ENCODE peak calls at places on chromosomes 2 and 18, in eight cellular contexts. N, Z, B, K, W, L, E and P are unnamed samples. For H3K4me1 and H3K9me3, the result is how much of the 10 kb centered on the place peaks cover.

GRCh38 chr2:238973038-238973772 is 125.3 kb downstream of the TWIST2 start:
- DNase-seq in Z (peak), N (no peak), L (no peak), K (no peak), B (no peak), E (no peak), W (no peak), P (no peak)

GRCh38 chr2:88575051-88575450 is 52.2 kb downstream of the EIF2AK3 start:
- DNase-seq in L (no peak), Z (no peak), N (no peak), E (no peak), K (no peak), W (no peak), B (no peak), P (no peak)

GRCh38 chr2:238938460-238939055 is 90.7 kb downstream of the TWIST2 start:
- DNase-seq in B (no peak), L (peak), E (peak), Z (peak), K (no peak), N (peak), W (peak), P (no peak)

GRCh38 chr2:47201224-47201623 is 46.1 kb upstream of the STPG4 start:
- DNase-seq in L (no peak), W (no peak), B (no peak), E (no peak), N (no peak), K (no peak), Z (peak), P (no peak)

GRCh38 chr2:74516070-74516633 is 1.9 kb downstream of the TLX2 start:
- DNase-seq in K (peak), Z (peak), E (peak), N (peak), W (peak), B (peak), L (peak), P (peak)

GRCh38 chr2:128306931-128307460 is 11.7 kb downstream of the HS6ST1 start:
- DNase-seq in Z (no peak), B (no peak), W (peak), K (peak), N (peak), E (peak), L (peak), P (no peak)

GRCh38 chr2:3203497-3204019 is 174.1 kb downstream of the EIPR1 start:
- DNase-seq in N (no peak), L (no peak), K (no peak), W (no peak), B (no peak), Z (no peak), E (no peak), P (no peak)

GRCh38 chr2:5121677-5122076 is 570.5 kb upstream of the SOX11 start:
- DNase-seq in K (no peak), Z (no peak), W (no peak), L (no peak), N (no peak), B (no peak), E (no peak), P (no peak)

GRCh38 chr2:189772212-189772611 is 9.6 kb upstream of the OSGEPL1 start:
- DNase-seq in E (no peak), Z (no peak), B (no peak), W (no peak), K (no peak), L (no peak), N (no peak), P (no peak)

GRCh38 chr2:8888963-8889362 is 51.5 kb upstream of the KIDINS220 start:
- DNase-seq in L (no peak), K (no peak), N (no peak), B (no peak), E (no peak), Z (no peak), W (no peak), P (no peak)

GRCh38 chr18:3819933-3820332 is 370.0 kb downstream of the TGIF1 start:
- DNase-seq in B (no peak), N (no peak), Z (no peak), E (no peak), L (no peak), W (no peak), K (no peak), P (no peak)

GRCh38 chr2:124049136-124049535 is 24.0 kb downstream of the CNTNAP5 start:
- DNase-seq in N (no peak), L (no peak), Z (no peak), B (no peak), W (no peak), K (no peak), E (no peak), P (no peak)

GRCh38 chr2:240168546-240169361 is 28.3 kb upstream of the OTOS start:
- DNase-seq in Z (no peak), N (no peak), B (no peak), W (peak), K (no peak), L (no peak), E (no peak), P (no peak)

GRCh38 chr2:158043181-158043948 is 58.3 kb upstream of the UPP2 start:
- DNase-seq in W (no peak), B (no peak), E (no peak), K (no peak), N (no peak), L (no peak), Z (no peak), P (no peak)

GRCh38 chr2:188785515-188785914 is 188.7 kb upstream of the COL3A1 start:
- DNase-seq in B (no peak), Z (peak), K (no peak), L (no peak), E (no peak), W (no peak), N (no peak), P (no peak)

GRCh38 chr2:46460241-46460921 is 19.0 kb upstream of the TMEM247 start:
- DNase-seq in W (peak), K (no peak), E (no peak), B (no peak), Z (peak), N (peak), L (peak), P (no peak)

GRCh38 chr18:48452863-48453323 is 43.7 kb upstream of the ZBTB7C start:
- DNase-seq in L (no peak), W (peak), K (no peak), Z (peak), N (peak), E (peak), B (no peak), P (no peak)

GRCh38 chr18:57438669-57439616 is 3.8 kb downstream of the ONECUT2 start:
- DNase-seq in Z (no peak), L (no peak), W (no peak), B (no peak), K (no peak), N (no peak), E (no peak), P (no peak)

GRCh38 chr2:236998758-236999157 is 86.9 kb upstream of the COPS8 start:
- DNase-seq in Z (no peak), K (no peak), E (no peak), L (no peak), B (no peak), N (peak), W (no peak), P (no peak)

GRCh38 chr2:40256008-40256407 is 195.9 kb downstream of the SLC8A1 start:
- DNase-seq in L (no peak), N (no peak), Z (no peak), E (no peak), K (no peak), B (no peak), W (no peak), P (no peak)

GRCh38 chr2:149538138-149538833 is 49.3 kb downstream of the MMADHC start:
- DNase-seq in W (no peak), L (no peak), N (no peak), B (no peak), Z (no peak), K (no peak), E (no peak), P (no peak)

GRCh38 chr2:171893824-171894611 is at the start of gene SLC25A12:
- DNase-seq in Z (peak), W (peak), B (peak), E (peak), N (peak), K (peak), L (peak), P (peak)

GRCh38 chr18:79026491-79026890 is 42.7 kb upstream of the ATP9B start:
- DNase-seq in N (no peak), W (no peak), Z (no peak), K (no peak), B (no peak), E (no peak), L (no peak), P (no peak)

GRCh38 chr2:241680827-241681599 is 5.6 kb downstream of the DTYMK start:
- DNase-seq in E (no peak), K (no peak), W (no peak), Z (peak), B (no peak), N (peak), L (no peak), P (no peak)

DNA sequence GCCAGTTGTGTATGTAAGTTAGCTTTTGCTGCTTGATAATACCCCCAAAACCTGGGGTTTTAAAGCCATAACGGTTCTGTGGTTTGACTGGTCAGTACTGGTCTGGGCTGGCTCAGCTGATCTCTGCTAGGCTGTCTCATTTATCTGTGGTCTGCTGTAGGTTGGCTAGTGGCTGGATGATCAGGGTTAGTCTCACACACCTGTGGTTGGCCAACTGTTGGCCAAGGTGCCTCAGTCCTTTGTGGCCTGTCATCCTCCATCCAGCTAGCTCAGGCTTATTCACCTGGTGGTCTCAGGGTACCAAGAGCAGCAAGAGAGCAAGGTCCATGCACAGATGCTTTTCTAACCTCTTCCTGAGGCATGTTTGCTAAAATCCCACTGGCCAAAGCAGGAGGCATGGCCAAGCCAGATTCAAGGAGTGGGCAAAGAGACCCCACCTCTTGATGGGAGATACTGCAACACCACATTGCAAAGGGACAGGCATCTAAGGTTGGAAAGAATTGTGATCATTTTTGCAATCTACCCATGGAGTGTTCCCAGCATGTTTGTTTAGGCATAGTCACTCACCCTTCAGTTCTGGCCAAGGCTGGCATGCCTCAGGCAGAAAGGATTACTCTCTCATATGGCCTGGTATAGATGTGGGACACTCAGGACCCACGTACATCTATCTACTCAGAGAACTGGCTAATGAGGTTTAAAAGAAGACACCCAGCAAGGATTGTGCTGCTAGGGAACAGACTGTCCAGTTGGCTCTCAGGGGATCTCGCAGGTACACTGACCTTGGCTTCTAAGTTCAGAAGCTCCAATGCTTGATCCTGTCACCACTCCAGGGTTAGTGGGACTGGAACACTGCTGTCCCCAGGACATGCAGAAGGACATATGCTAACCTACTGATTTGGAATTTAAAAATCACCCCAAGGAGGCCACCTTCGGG is 183.5 kb downstream of the KLHL29 start:
- DNase-seq in W (no peak), B (no peak), N (no peak), E (no peak), L (no peak), K (no peak), Z (no peak), P (no peak)
- H3K4me1 ChIP-seq in W (under half), B (under half), N (under half), E (under half), L (under half), K (under half), Z (under half), P (under half)

DNA sequence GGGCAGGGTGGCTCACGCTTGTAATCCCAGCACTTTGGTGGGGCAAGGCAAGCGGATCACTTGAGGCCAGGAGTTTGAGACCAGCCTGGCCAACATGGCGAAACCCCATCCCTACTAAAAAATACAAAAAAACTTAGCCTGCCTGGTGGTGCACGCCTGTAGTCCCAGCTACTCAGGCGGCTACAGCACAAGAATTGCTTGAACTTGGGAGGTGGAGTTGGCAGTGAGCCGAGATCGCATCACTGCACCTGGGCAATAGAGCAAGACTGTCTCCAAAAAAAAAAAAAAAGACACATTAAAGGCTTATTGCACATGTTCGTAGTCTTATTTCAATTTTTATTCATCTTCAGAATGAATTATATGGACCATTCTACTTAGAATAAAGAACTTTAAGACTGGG is 110.2 kb downstream of the BMPR2 start:
- DNase-seq in L (no peak), Z (no peak), N (no peak), B (no peak), W (no peak), K (no peak), E (no peak), P (no peak)
- H3K9me3 ChIP-seq in L (under half), Z (under half), N (under half), B (under half), W (under half), K (under half), E (under half), P (under half)

DNA sequence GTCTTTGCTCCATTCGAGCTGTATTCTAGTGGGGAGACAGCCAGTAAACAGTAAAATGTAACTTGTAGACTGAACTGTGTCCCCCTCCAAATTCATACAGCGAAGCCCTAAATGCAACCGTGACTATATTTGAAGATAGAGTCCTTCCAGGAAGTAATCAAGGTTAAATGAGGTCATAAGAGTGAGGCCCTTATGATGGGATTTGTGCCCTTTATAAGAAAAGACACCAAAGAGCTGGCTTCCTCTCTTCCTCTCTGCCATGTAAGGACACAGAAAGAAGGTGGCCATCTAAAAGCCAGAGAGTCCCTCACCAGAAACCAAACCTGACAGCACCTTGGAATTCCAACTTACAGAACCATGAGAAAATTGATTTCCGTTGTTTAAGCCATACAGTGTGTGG is 31.4 kb downstream of the GPR75 start:
- DNase-seq in W (no peak), L (no peak), K (no peak), E (no peak), N (no peak), B (no peak), Z (no peak), P (no peak)
- H3K27ac ChIP-seq in W (no peak), L (peak), K (no peak), E (no peak), N (no peak), B (no peak), Z (no peak), P (no peak)

DNA sequence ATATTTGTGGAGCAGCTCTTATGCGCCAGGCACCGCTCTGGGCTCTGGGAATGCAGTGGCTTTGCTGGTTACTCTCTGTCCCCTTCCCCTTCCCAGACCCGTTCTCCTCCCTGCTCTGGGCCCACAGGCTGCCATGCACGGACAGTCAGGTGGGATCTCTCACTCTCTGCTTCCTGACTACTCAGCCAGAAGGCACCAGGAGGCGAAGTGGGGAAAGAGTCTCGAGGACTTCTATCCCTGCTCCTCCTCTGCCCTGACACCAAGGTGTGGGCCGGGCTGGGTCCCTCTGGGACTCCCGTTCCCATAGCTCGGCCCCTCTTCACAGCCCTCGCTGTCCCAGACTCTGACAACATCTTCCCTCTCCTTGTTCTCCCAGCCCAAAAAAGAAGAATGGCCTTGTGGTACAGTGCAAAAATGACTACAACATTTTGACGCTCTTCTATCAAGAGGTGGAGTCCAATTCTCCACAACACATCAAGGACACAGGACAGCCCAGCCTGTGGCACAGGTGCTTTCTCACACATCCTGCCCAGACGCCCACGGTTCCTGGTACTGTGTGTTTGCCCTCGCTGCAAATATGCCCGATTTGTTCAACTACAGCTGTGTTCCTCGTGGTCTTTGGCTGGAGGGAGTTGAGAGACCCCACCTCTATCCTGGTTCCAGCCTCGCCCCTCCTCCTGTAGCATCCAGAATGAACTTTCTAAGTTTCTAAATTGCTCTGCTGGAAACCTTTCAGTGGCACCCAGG is 14.0 kb upstream of the DUSP2 start:
- DNase-seq in B (peak), E (no peak), N (peak), Z (no peak), L (no peak), W (no peak), K (no peak), P (no peak)
- H3K4me1 ChIP-seq in B (half or more), E (under half), N (under half), Z (under half), L (under half), W (under half), K (under half), P (half or more)

GRCh38 chr2:69225933-69226332 is 161.1 kb downstream of the GFPT1 start:
- DNase-seq in B (no peak), W (no peak), K (no peak), Z (peak), N (no peak), L (no peak), E (no peak), P (no peak)
- H3K9me3 ChIP-seq in B (under half), W (under half), K (under half), Z (under half), N (under half), L (under half), E (under half), P (under half)

DNA sequence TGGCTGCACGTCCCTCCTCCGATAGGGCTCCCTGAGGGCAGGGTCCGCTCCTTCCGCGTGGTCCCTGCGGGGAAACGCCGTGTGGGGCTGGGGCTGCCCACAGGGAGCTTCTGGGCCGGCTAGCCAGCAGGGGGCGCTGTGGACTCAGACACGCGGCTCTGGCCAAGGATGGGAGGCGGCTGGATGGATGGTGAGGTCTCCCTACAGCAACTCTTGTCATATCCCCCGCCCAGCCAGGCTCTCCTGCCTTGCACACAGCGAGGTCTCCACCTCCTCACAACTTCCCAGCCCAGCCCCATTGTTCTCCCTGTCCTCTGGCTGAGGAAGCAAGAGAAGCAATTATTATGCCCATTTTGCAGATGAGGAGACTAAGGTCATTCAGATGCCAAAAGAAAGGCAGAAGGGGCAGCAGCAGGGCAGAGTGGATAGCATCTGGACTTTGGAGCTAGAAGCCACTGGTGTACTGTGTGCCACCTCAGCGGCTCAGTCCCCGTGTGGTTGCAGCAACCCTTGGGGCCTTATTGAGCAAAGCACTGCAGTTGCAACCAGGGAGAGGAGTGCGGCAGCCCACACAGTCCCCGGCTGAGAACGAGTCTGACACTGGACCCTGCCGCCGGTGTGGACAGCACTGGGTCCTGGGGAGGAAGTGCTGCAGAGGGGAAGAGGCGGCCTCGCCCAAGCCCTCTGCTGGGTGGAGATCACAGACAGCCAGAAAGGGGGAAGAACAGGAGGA is 99.0 kb downstream of the ZFP36L2 start:
- DNase-seq in L (peak), N (peak), Z (peak), E (peak), W (peak), K (peak), B (peak), P (peak)
- H3K27ac ChIP-seq in L (peak), N (no peak), Z (no peak), E (peak), W (no peak), K (peak), B (no peak), P (peak)

GRCh38 chr2:84424152-84424551 is 34.9 kb downstream of the SUCLG1 start:
- DNase-seq in B (no peak), N (no peak), K (no peak), L (no peak), Z (peak), E (no peak), W (no peak), P (no peak)
- H3K4me1 ChIP-seq in B (under half), N (under half), K (under half), L (under half), Z (under half), E (under half), W (under half), P (under half)

GRCh38 chr18:71998547-71998946 is 545.6 kb downstream of the CBLN2 start:
- DNase-seq in W (no peak), E (no peak), N (no peak), B (no peak), K (no peak), Z (no peak), L (no peak), P (no peak)

GRCh38 chr18:71994273-71994672 is 549.9 kb downstream of the CBLN2 start:
- DNase-seq in Z (no peak), E (no peak), B (no peak), W (no peak), N (no peak), L (no peak), K (no peak), P (no peak)

GRCh38 chr18:71995895-71996443 is 548.2 kb downstream of the CBLN2 start:
- DNase-seq in B (no peak), Z (no peak), E (no peak), W (no peak), N (no peak), K (no peak), L (no peak), P (no peak)
- H3K9me3 ChIP-seq in B (under half), Z (under half), E (under half), W (under half), N (under half), K (under half), L (under half), P (under half)

DNA sequence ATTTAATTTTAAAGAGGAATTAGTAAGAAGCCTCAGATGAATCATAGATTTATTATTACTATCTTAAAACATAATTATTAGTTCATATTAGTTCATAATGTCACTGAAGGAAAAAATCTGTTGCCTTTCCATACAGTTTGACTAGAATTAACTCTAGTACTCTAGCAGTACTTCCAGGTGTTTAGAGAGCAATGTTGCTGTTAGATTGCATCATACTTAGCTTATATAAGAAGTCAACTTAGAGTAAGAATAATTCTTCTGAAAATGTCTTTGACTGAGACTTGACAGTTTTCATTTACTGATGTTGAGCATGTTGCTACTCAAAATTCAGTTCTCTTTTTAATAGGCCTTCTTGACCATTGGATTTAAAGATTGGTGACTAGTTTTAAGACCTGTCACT is 4.7 kb downstream of the RAB3GAP1 start:
- DNase-seq in K (no peak), N (no peak), Z (peak), B (no peak), W (no peak), L (no peak), E (no peak), P (no peak)
- H3K27ac ChIP-seq in K (no peak), N (no peak), Z (no peak), B (no peak), W (no peak), L (peak), E (no peak), P (no peak)